ENCODE peak calls at places on chromosomes 11 and 22, in four cellular contexts. O is fibroblast of lung, S is psoas muscle, X is heart right ventricle. Q is an unnamed sample. For H3K4me1, the result is how much of the 10 kb centered on the place peaks cover.

GRCh38 chr11:59283825-59284772 is 71.4 kb upstream of the MPEG1 start:
- DNase-seq in O (peak), S (no peak), X (no peak), Q (peak)

GRCh38 chr11:60948251-60948650 is 3.7 kb downstream of the SLC15A3 start:
- DNase-seq in X (no peak), S (no peak), O (no peak), Q (no peak)

GRCh38 chr22:49608228-49608627 is 219.4 kb downstream of the BRD1 start:
- DNase-seq in S (no peak), X (no peak), O (no peak), Q (no peak)

GRCh38 chr11:18322818-18323570 is 627 bp downstream of the GTF2H1 start:
- DNase-seq in O (peak), S (no peak), X (no peak), Q (peak)

GRCh38 chr11:64146036-64146943 is 19.6 kb downstream of the MACROD1 start:
- DNase-seq in X (peak), O (no peak), S (peak), Q (peak)

GRCh38 chr11:108958446-108959123 is 293.7 kb downstream of the DDX10 start:
- DNase-seq in O (peak), S (no peak), X (no peak), Q (no peak)

GRCh38 chr11:134013518-134013917 is 55.4 kb upstream of the JAM3 start:
- DNase-seq in S (no peak), O (no peak), X (no peak), Q (no peak)

GRCh38 chr22:38758276-38758945 is 2.6 kb upstream of the SUN2 start:
- DNase-seq in S (peak), X (no peak), O (no peak), Q (peak)

GRCh38 chr11:59865031-59865430 is 1.3 kb downstream of the TCN1 start:
- DNase-seq in O (peak), X (no peak), S (no peak), Q (no peak)

GRCh38 chr11:74533421-74533820 is 39.9 kb upstream of the LIPT2 start:
- DNase-seq in O (no peak), S (no peak), X (no peak), Q (no peak)

GRCh38 chr11:77407613-77408012 is 66.3 kb downstream of the PAK1 start:
- DNase-seq in X (no peak), S (peak), O (peak), Q (no peak)

GRCh38 chr22:17159504-17159951 is 451 bp upstream of the HDHD5 start:
- DNase-seq in O (peak), S (no peak), X (peak), Q (peak)

GRCh38 chr22:49848690-49849160 is 4.9 kb upstream of the ZBED4 start:
- DNase-seq in S (no peak), X (no peak), O (no peak), Q (no peak)

GRCh38 chr11:64044730-64045386 is 9.1 kb downstream of the FLRT1 start:
- DNase-seq in S (no peak), X (no peak), O (no peak), Q (no peak)

GRCh38 chr11:122851366-122852011 is 13.2 kb downstream of the CRTAM start:
- DNase-seq in X (no peak), O (no peak), S (no peak), Q (no peak)

GRCh38 chr11:122852071-122852831 is 14.0 kb downstream of the CRTAM start:
- DNase-seq in O (peak), S (no peak), X (no peak), Q (no peak)

GRCh38 chr11:122853261-122853660 is 15.0 kb downstream of the CRTAM start:
- DNase-seq in X (no peak), S (no peak), O (peak), Q (no peak)

GRCh38 chr11:122850076-122850631 is 11.9 kb downstream of the CRTAM start:
- DNase-seq in S (no peak), O (peak), X (no peak), Q (no peak)

DNA sequence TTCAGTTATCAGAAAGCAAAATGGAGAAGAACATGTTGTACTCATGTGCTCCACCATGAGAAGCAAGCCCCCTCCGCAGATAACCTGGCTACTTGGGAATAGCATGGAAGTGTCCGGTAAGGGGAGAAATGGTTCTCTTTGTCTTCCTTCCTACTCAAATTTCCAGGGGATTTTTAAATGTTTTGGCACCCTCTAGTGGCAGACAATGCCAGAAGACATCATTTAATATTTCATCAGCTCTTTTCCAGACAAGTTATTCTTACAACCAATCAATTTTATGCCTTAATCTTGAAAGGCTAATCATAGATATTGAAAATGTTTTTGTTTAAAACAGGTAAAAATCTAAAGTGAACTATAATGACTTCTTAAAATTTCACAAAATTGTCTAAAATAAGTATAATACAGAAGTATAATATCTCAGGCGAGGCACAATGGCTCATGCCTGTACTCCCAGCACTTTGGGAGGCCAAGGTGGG is 15.7 kb downstream of the CRTAM start:
- DNase-seq in X (no peak), O (peak), S (no peak), Q (no peak)
- H3K4me1 ChIP-seq in X (under half), O (under half), S (under half), Q (under half)

DNA sequence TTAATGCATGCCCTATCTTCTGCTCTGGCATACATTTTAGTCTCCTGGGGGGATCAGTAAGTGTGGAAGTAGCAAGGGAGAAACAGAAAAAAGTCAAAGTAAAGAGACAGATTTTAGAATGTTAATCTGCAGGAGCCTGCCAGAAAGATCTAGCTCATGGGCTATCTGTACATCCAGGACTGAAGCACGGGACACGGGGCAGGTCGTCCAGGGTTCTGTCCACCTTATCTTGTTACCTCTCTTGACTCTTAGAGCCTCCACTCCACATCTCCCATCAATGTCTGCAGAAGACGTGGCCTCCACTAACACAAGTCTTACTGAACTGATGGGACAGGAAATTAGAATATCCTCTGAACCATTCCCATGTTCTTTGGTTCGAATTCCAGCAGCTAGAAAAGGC is 1.7 kb upstream of the SLC43A3 start:
- DNase-seq in S (no peak), X (no peak), O (no peak), Q (no peak)
- H3K4me1 ChIP-seq in S (under half), X (half or more), O (under half), Q (under half)

DNA sequence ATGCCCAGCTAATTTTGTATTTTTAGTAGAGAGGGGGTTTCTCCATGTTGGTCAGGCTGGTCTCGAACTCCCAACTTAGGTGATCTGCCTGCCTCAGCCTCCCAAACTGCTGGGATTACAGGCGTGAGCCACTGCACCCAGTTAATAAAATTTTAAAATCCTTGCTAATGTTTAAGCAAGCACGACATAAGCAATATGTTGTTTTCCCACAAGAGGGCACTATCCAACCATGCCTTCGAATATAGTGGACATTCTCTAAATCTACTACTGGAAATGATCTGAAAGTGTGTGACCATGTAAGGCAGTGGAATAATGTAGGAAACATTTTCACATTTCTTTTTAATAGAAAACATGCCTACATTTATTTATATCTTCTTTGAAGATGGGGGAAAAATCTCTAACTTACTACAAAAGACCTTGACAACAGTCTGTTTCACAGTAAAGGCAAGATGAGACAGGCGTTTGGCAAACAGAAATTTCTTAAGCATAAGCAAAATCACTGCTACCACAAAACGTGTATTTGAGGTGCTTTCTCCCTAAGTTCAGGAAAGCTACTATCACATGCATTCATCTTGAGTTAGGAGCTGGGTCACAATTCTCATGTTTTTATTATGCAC is 38.2 kb downstream of the PITPNB start:
- DNase-seq in X (no peak), O (peak), S (no peak), Q (no peak)
- H3K4me1 ChIP-seq in X (half or more), O (under half), S (under half), Q (under half)

GRCh38 chr11:113397212-113397611 is 9.6 kb downstream of the ANKK1 start:
- DNase-seq in O (no peak), S (no peak), X (no peak), Q (no peak)
- H3K4me1 ChIP-seq in O (under half), S (under half), X (under half), Q (under half)

Q was measured in mucosa of descending colon.